ENCODE peak calls at places on chromosomes 6 and 20, in nine cellular contexts. I, M, H, B, R, X, G, A and F are unnamed samples.

GRCh38 chr6:79280756-79281155 is 46.3 kb upstream of the HMGN3 start:
- DNase-seq in R (no peak), A (no peak), M (no peak), I (no peak), B (no peak), G (no peak), H (no peak), X (no peak), F (no peak)

GRCh38 chr20:17495826-17496225 is 35.4 kb downstream of the BFSP1 start:
- DNase-seq in B (no peak), X (no peak), I (no peak), R (no peak), H (no peak), A (no peak), G (no peak), M (no peak), F (no peak)

GRCh38 chr6:39765508-39766065 is 26.6 kb upstream of the DAAM2 start:
- DNase-seq in M (no peak), X (no peak), A (no peak), B (no peak), H (no peak), G (no peak), R (no peak), I (no peak), F (no peak)

GRCh38 chr6:56230976-56231566 is 16.3 kb downstream of the COL21A1 start:
- DNase-seq in H (no peak), M (no peak), G (no peak), R (no peak), X (no peak), B (no peak), A (no peak), I (no peak), F (no peak)

GRCh38 chr6:163354085-163354484 is 60.4 kb upstream of the QKI start:
- DNase-seq in A (no peak), X (no peak), H (no peak), G (no peak), I (peak; percentile 53), M (no peak), B (no peak), R (no peak), F (no peak)

GRCh38 chr6:100472674-100473073 is 8.0 kb upstream of the SIM1 start:
- DNase-seq in I (no peak), B (no peak), G (no peak), A (no peak), R (no peak), X (peak; percentile 61), M (no peak), H (no peak), F (no peak)

GRCh38 chr6:164085552-164086325 is 671.2 kb downstream of the QKI start:
- DNase-seq in H (peak; percentile 45), M (no peak), A (no peak), B (peak; percentile 81), G (no peak), I (peak; percentile 12), R (no peak), X (no peak), F (no peak)

GRCh38 chr20:22217712-22218352 is 366.5 kb downstream of the FOXA2 start:
- DNase-seq in I (no peak), M (no peak), A (no peak), B (peak; percentile 18), X (no peak), G (no peak), H (no peak), R (no peak), F (no peak)

GRCh38 chr6:169035381-169036280 is 218.0 kb downstream of the THBS2 start:
- DNase-seq in X (peak; percentile 18), A (no peak), B (no peak), I (peak; percentile 49), G (no peak), R (no peak), M (no peak), H (no peak), F (peak; percentile 38)

GRCh38 chr6:156543431-156543830 is 233.7 kb upstream of the ARID1B start:
- DNase-seq in B (no peak), A (no peak), M (no peak), H (no peak), X (no peak), R (peak; percentile 70), I (no peak), G (no peak), F (no peak)

GRCh38 chr6:98924647-98925046 is 23.1 kb downstream of the FBXL4 start:
- DNase-seq in R (no peak), B (peak; percentile 51), I (no peak), A (no peak), H (no peak), G (no peak), M (no peak), X (no peak), F (no peak)

GRCh38 chr20:31565699-31566331 is 39.3 kb upstream of the ID1 start:
- DNase-seq in A (no peak), G (no peak), I (no peak), R (no peak), B (no peak), H (no peak), M (no peak), X (peak; percentile 92), F (peak; percentile 97)
- H3K27ac ChIP-seq in A (no peak overlapping the region), G (no peak overlapping the region), I (no peak overlapping the region), R (peak overlapping the region; percentile 91), B (no peak overlapping the region), H (no peak overlapping the region), M (no peak overlapping the region), X (peak overlapping the region; percentile 99), F (peak overlapping the region; percentile 93)

GRCh38 chr6:81752084-81752968 is at the start of gene TENT5A:
- DNase-seq in A (peak; percentile 94), R (peak; percentile 98), I (peak; percentile 89), X (peak; percentile 68), G (peak; percentile 80), M (peak; percentile 87), H (peak; percentile 79), B (peak; percentile 93), F (peak; percentile 87)

GRCh38 chr6:81754906-81755305 is 2.4 kb upstream of the TENT5A start:
- DNase-seq in B (no peak), M (no peak), X (no peak), G (no peak), I (no peak), R (no peak), H (no peak), A (no peak), F (no peak)

GRCh38 chr6:81753709-81754678 is 1.5 kb upstream of the TENT5A start:
- DNase-seq in I (peak; percentile 61), A (peak; percentile 80), H (peak; percentile 54), M (peak; percentile 70), B (peak; percentile 87), X (no peak), R (peak; percentile 98), G (peak; percentile 76), F (peak; percentile 30)

GRCh38 chr6:81751388-81752083 is 945 bp downstream of the TENT5A start:
- DNase-seq in A (peak; percentile 60), G (peak; percentile 25), I (peak; percentile 49), B (peak; percentile 75), X (no peak), M (no peak), R (no peak), H (no peak), F (no peak)

GRCh38 chr6:81752969-81753708 is 658 bp upstream of the TENT5A start:
- DNase-seq in X (no peak), I (peak; percentile 88), G (peak; percentile 68), A (peak; percentile 85), M (peak; percentile 87), B (peak; percentile 97), R (peak; percentile 98), H (peak; percentile 68), F (peak; percentile 71)
- H3K27ac ChIP-seq in X (peak overlapping the region; percentile 75), I (peak overlapping the region; percentile 96), G (peak overlapping the region; percentile 80), A (peak overlapping the region; percentile 82), M (peak overlapping the region; percentile 81), B (peak overlapping the region; percentile 87), R (peak overlapping the region; percentile 98), H (peak overlapping the region; percentile 97), F (peak overlapping the region; percentile 90)

DNA sequence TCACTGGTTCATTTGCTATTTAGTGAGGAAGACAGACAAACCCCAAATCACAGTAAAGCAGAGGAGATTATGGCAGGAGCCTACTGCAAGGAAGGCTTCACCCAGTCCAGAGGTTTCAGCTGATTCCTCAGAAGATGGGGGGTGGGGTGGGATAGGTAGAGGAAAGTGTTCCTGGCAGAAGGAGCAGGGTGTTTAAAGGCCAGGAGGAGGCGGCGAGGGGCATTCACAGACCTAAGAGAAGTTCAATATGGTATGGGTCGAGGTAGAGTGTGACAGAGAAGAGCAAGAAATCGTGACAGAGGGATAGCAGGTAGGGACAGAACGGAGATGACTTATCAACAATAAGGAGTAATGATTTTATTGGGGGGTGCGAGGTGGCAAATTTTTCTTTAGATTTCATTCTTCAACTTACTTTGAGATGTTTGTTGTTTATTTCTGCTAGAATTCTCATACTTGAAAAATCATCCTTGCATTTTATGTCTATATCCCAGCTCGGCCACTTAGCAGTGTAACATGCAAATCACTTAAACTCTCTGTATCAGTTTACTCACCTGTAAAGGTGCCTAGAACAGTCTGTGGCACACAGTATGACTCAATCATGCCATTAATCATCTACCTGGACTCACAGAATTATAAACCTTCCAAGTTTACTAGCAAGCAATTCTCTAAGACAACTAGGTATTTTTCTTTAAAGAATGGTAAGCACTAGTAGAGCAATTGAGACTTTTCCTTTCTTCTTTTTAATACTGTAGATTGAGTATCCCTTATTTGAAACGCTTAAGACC is 176.7 kb downstream of the REV3L start:
- DNase-seq in X (peak; percentile 22), M (no peak), A (no peak), H (no peak), B (no peak), G (no peak), I (no peak), R (no peak), F (peak; percentile 34)
- H3K27ac ChIP-seq in X (peak overlapping the region; percentile 1), M (no peak overlapping the region), A (no peak overlapping the region), H (no peak overlapping the region), B (no peak overlapping the region), G (no peak overlapping the region), I (no peak overlapping the region), R (no peak overlapping the region), F (no peak overlapping the region)

GRCh38 chr20:53606364-53606985 is 12.8 kb upstream of the ZNF217 start:
- DNase-seq in A (no peak), B (no peak), I (peak; percentile 92), M (no peak), G (no peak), H (no peak), R (no peak), X (no peak), F (no peak)

GRCh38 chr20:53608071-53608455 is 14.4 kb upstream of the ZNF217 start:
- DNase-seq in G (no peak), H (no peak), B (no peak), R (no peak), M (no peak), A (no peak), I (no peak), X (no peak), F (no peak)

GRCh38 chr20:53611449-53611894 is 17.8 kb upstream of the ZNF217 start:
- DNase-seq in X (no peak), I (peak; percentile 99), M (no peak), A (peak; percentile 87), G (no peak), H (no peak), R (no peak), B (no peak), F (peak; percentile 94)

GRCh38 chr20:53608456-53609413 is 15.1 kb upstream of the ZNF217 start:
- DNase-seq in R (no peak), X (peak; percentile 50), M (peak; percentile 88), I (no peak), A (peak; percentile 81), B (no peak), G (peak; percentile 57), H (no peak), F (no peak)

GRCh38 chr20:53609501-53610445 is 16.1 kb upstream of the ZNF217 start:
- DNase-seq in M (peak; percentile 60), H (no peak), A (peak; percentile 76), R (no peak), B (peak; percentile 42), I (peak; percentile 61), G (peak; percentile 85), X (no peak), F (no peak)
- H3K27ac ChIP-seq in M (peak overlapping the region; percentile 91), H (no peak overlapping the region), A (peak overlapping the region; percentile 71), R (no peak overlapping the region), B (no peak overlapping the region), I (peak overlapping the region; percentile 71), G (peak overlapping the region; percentile 85), X (peak overlapping the region; percentile 80), F (no peak overlapping the region)